ENCODE peak calls at places on chromosomes 13 and 19, in nine cellular contexts. P is hepatocyte, X is left ventricle myocardium inferior, E is ovary, N is A549, I is heart left ventricle, M is DND-41, Y is breast epithelium, S is prostate gland. G is an unnamed sample.

GRCh38 chr13:103788061-103788652 is 721.9 kb upstream of the SLC10A2 start:
- DNase-seq in P (peak; percentile 25), E (no peak), X (peak; percentile 31), I (no peak), N (no peak), Y (no peak), S (no peak), M (no peak), G (no peak)

GRCh38 chr19:873084-874019 is 13.9 kb downstream of the CFD start:
- DNase-seq in M (peak; percentile 80), E (peak; percentile 63), X (no peak), Y (no peak), N (no peak), S (no peak), I (no peak), P (no peak), G (peak; percentile 75)

GRCh38 chr19:35224681-35225604 is 3.6 kb downstream of the FAM187B start:
- DNase-seq in M (no peak), N (no peak), E (no peak), Y (no peak), X (no peak), P (no peak), I (no peak), S (no peak), G (no peak)

GRCh38 chr19:33226550-33227241 is 1.0 kb upstream of the SLC7A10 start:
- DNase-seq in S (peak; percentile 24), Y (no peak), P (peak; percentile 83), E (no peak), I (no peak), X (no peak), N (peak; percentile 63), M (no peak), G (no peak)

GRCh38 chr19:33532859-33533455 is 11.4 kb upstream of the PEPD start:
- DNase-seq in N (no peak), X (no peak), Y (no peak), P (no peak), M (no peak), S (no peak), E (no peak), I (no peak), G (no peak)

GRCh38 chr19:44747739-44748425 is 626 bp upstream of the BCL3 start:
- DNase-seq in N (peak; percentile 76), M (peak; percentile 6), Y (no peak), E (peak; percentile 78), I (peak; percentile 86), P (peak; percentile 72), X (peak; percentile 73), S (no peak), G (no peak)

GRCh38 chr19:1977116-1977515 is 36.1 kb downstream of the CSNK1G2 start:
- DNase-seq in S (no peak), M (no peak), N (no peak), X (no peak), P (no peak), I (no peak), Y (no peak), E (no peak), G (no peak)

GRCh38 chr13:98265669-98266551 is 88.8 kb upstream of the RNF113B start:
- DNase-seq in E (no peak), I (no peak), S (no peak), N (no peak), X (no peak), Y (no peak), M (no peak), P (peak; percentile 59), G (no peak)

GRCh38 chr19:41892173-41892902 is 9.4 kb downstream of the ARHGEF1 start:
- DNase-seq in M (no peak), S (no peak), Y (no peak), I (no peak), X (no peak), N (no peak), E (no peak), P (no peak), G (no peak)

GRCh38 chr19:51712461-51713081 is 11.2 kb downstream of the HAS1 start:
- DNase-seq in M (no peak), N (peak; percentile 59), P (peak; percentile 57), I (no peak), E (no peak), Y (no peak), S (no peak), X (no peak), G (no peak)

GRCh38 chr19:3359850-3360493 is 6.4 kb upstream of the NFIC start:
- DNase-seq in E (no peak), Y (no peak), X (no peak), M (peak; percentile 51), P (peak; percentile 62), I (peak; percentile 69), S (no peak), N (no peak), G (peak; percentile 49)

GRCh38 chr19:3362217-3362907 is 4.0 kb upstream of the NFIC start:
- DNase-seq in S (no peak), I (no peak), X (no peak), M (no peak), P (no peak), Y (no peak), N (no peak), E (no peak), G (no peak)

GRCh38 chr19:3358919-3359849 is 7.2 kb upstream of the NFIC start:
- DNase-seq in S (peak; percentile 68), P (peak; percentile 62), Y (no peak), I (peak; percentile 88), M (peak; percentile 75), N (no peak), X (peak; percentile 78), E (peak; percentile 82), G (peak; percentile 77)

GRCh38 chr19:3361384-3362216 is 4.8 kb upstream of the NFIC start:
- DNase-seq in M (no peak), X (no peak), S (no peak), I (peak; percentile 46), P (no peak), Y (no peak), E (peak; percentile 39), N (no peak), G (no peak)

DNA sequence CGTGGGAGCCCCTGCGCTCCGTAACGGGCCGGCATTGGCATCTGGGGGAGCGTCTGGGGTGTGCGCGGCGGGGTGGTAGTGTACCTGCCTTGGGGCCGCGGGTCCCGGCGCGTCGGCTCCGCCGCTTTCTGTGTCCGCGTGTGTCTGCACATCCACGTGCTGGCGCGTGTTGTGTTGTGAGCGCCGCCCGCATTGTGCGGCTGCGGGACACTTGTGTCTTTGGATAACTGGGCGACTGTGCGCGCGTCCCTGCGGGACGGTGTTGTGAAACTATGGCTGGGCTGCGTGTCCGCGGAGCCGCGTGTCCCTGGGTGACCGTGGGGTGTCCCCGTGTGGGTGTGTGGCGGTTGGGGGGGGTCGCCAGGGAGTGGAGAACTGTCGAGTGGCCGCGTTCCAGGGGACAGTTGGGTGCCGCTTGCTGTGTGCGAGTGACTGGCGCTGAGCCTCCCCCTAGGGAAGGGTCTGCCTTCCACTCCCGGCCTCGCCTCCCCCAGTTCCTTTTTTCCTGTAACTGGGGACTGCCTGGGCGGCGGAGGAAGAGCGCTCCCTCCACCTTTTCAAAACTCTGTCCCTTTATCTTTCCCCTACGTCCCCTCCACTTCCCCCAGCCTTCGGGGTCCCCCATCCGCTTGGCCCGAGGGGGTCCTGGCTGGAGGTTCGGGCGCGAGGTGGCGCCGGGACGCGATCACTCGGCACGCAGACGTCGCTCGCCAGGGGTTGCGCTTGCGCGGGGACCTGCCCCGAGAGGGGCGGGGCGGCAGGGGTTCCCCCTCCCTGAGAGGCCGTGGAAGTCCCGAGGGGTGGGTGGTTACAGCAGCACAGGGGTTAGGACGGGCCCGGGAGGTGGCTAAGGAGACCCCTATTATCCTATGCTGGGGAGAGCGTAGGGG is 5.6 kb upstream of the NFIC start:
- DNase-seq in X (peak; percentile 85), M (peak; percentile 62), S (peak; percentile 61), Y (no peak), P (no peak), N (no peak), E (peak; percentile 83), I (peak; percentile 90), G (peak; percentile 77)
- TF ChIP-seq CTCF in X (peak; percentile 30), M (no peak), S (no peak), Y (peak; percentile 15), P (peak; percentile 4), N (peak; percentile 24), E (no peak), I (no peak), G (no peak)

GRCh38 chr19:58451358-58452101 is at the start of gene ZNF324B:
- DNase-seq in M (peak; percentile 98), I (peak; percentile 98), X (peak; percentile 97), Y (peak; percentile 94), E (peak; percentile 96), S (peak; percentile 96), N (peak; percentile 98), P (peak; percentile 97), G (peak; percentile 94)
- H3K27ac ChIP-seq in M (peak within 1 kb of the TSS; percentile 63), I (peak within 1 kb of the TSS; percentile 78), X (peak within 1 kb of the TSS; percentile 74), Y (peak within 1 kb of the TSS; percentile 89), E (peak within 1 kb of the TSS; percentile 69), S (peak within 1 kb of the TSS; percentile 66), N (peak within 1 kb of the TSS; percentile 76), P (no peak within 1 kb of the TSS), G (peak within 1 kb of the TSS; percentile 61)

GRCh38 chr13:113962386-113962785 is 11.5 kb downstream of the C13orf46 start:
- DNase-seq in P (no peak), M (no peak), X (peak; percentile 5), Y (no peak), N (no peak), S (no peak), E (peak; percentile 7), I (no peak), G (no peak)

GRCh38 chr13:113963376-113963775 is 10.5 kb downstream of the C13orf46 start:
- DNase-seq in N (no peak), E (peak; percentile 7), Y (no peak), P (no peak), M (no peak), S (no peak), X (peak; percentile 9), I (peak; percentile 50), G (no peak)

GRCh38 chr13:113964251-113964995 is 9.5 kb downstream of the C13orf46 start:
- DNase-seq in S (no peak), I (peak; percentile 51), X (peak; percentile 4), M (no peak), P (no peak), E (peak; percentile 9), N (no peak), Y (no peak), G (no peak)

GRCh38 chr13:113965383-113965874 is 8.4 kb downstream of the C13orf46 start:
- DNase-seq in I (no peak), E (no peak), N (no peak), Y (no peak), M (no peak), X (no peak), S (no peak), P (no peak), G (no peak)

DNA sequence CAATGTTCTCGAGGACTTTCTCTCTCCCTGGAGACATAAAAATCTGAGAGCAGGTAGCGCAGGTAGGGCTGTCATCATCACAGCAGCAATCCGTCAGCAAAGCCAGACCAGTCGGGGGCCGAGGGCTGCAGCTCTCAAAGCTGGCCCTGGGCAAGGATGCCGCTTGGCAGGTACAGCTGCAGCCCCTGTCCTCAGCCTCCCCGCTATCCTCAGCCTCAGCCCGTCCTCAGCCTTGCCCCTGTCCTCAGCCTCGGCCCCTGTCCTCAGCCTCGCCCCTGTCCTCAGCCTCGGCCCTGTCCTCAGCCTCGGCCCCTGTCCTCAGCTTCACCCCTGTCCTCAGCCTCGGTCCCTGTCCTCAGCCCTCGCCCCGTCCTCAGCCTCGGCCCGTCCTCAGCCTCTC is 10.9 kb downstream of the C13orf46 start:
- DNase-seq in I (no peak), Y (no peak), M (no peak), S (no peak), N (no peak), X (peak; percentile 4), P (no peak), E (peak; percentile 10), G (no peak)
- TF ChIP-seq CTCF in I (no peak), Y (no peak), M (no peak), S (no peak), N (no peak), X (no peak), P (no peak), E (no peak), G (no peak)

GRCh38 chr13:75797256-75797655 is 161.1 kb downstream of the LMO7 start:
- DNase-seq in N (no peak), E (no peak), I (no peak), P (no peak), M (no peak), Y (no peak), X (no peak), S (no peak), G (no peak)
- H3K27ac ChIP-seq in N (no peak overlapping the region), E (no peak overlapping the region), I (no peak overlapping the region), P (no peak overlapping the region), M (no peak overlapping the region), Y (no peak overlapping the region), X (peak overlapping the region; percentile 88), S (no peak overlapping the region), G (no peak overlapping the region)

G was measured in CD4-positive, alpha-beta T cell.